ENCODE peak calls at places on chromosomes 13 and 19, in nine cellular contexts. One of them, this sample, is unnamed.

GRCh38 chr13:62123409-62123808 is 707.8 kb upstream of the PCDH20 start:
- DNase-seq in adrenal gland: no peak
- DNase-seq in Peyer's patch: no peak
- DNase-seq in CD8-positive, alpha-beta T cell: no peak
- DNase-seq in cardiac muscle cell: no peak
- DNase-seq in tibial artery: no peak
- DNase-seq in MM.1S: no peak
- DNase-seq in breast epithelium: no peak
- DNase-seq in psoas muscle: no peak
- DNase-seq in this sample: no peak

GRCh38 chr13:84925443-84925842 is 873.8 kb downstream of the SLITRK6 start:
- DNase-seq in adrenal gland: no peak
- DNase-seq in Peyer's patch: no peak
- DNase-seq in CD8-positive, alpha-beta T cell: no peak
- DNase-seq in cardiac muscle cell: no peak
- DNase-seq in tibial artery: no peak
- DNase-seq in MM.1S: no peak
- DNase-seq in breast epithelium: no peak
- DNase-seq in psoas muscle: no peak
- DNase-seq in this sample: no peak

GRCh38 chr13:79404985-79405384 is 1.1 kb downstream of the RBM26 start:
- DNase-seq in adrenal gland: no peak
- DNase-seq in Peyer's patch: no peak
- DNase-seq in CD8-positive, alpha-beta T cell: no peak
- DNase-seq in cardiac muscle cell: no peak
- DNase-seq in tibial artery: no peak
- DNase-seq in MM.1S: peak; percentile 40
- DNase-seq in breast epithelium: no peak
- DNase-seq in psoas muscle: no peak
- DNase-seq in this sample: peak; percentile 52

GRCh38 chr19:56692496-56692895 is 20.9 kb upstream of the ZNF835 start:
- DNase-seq in adrenal gland: peak; percentile 74
- DNase-seq in Peyer's patch: no peak
- DNase-seq in CD8-positive, alpha-beta T cell: no peak
- DNase-seq in cardiac muscle cell: no peak
- DNase-seq in tibial artery: no peak
- DNase-seq in MM.1S: no peak
- DNase-seq in breast epithelium: no peak
- DNase-seq in psoas muscle: no peak
- DNase-seq in this sample: no peak

GRCh38 chr13:75685239-75685697 is 49.1 kb downstream of the LMO7 start:
- DNase-seq in adrenal gland: no peak
- DNase-seq in Peyer's patch: no peak
- DNase-seq in CD8-positive, alpha-beta T cell: no peak
- DNase-seq in cardiac muscle cell: peak; percentile 74
- DNase-seq in tibial artery: no peak
- DNase-seq in MM.1S: no peak
- DNase-seq in breast epithelium: no peak
- DNase-seq in psoas muscle: no peak
- DNase-seq in this sample: no peak

GRCh38 chr13:73397486-73398020 is 338.7 kb downstream of the KLF5 start:
- DNase-seq in adrenal gland: no peak
- DNase-seq in Peyer's patch: no peak
- DNase-seq in CD8-positive, alpha-beta T cell: no peak
- DNase-seq in cardiac muscle cell: no peak
- DNase-seq in tibial artery: no peak
- DNase-seq in MM.1S: no peak
- DNase-seq in breast epithelium: no peak
- DNase-seq in psoas muscle: no peak
- DNase-seq in this sample: no peak

GRCh38 chr13:102399791-102400618 is 1.8 kb downstream of the FGF14 start:
- DNase-seq in adrenal gland: no peak
- DNase-seq in Peyer's patch: no peak
- DNase-seq in CD8-positive, alpha-beta T cell: peak; percentile 27
- DNase-seq in cardiac muscle cell: no peak
- DNase-seq in tibial artery: no peak
- DNase-seq in MM.1S: peak; percentile 52
- DNase-seq in breast epithelium: no peak
- DNase-seq in psoas muscle: peak; percentile 48
- DNase-seq in this sample: no peak

GRCh38 chr13:74068471-74068870 is 65.7 kb downstream of the KLF12 start:
- DNase-seq in adrenal gland: no peak
- DNase-seq in Peyer's patch: no peak
- DNase-seq in CD8-positive, alpha-beta T cell: peak; percentile 68
- DNase-seq in cardiac muscle cell: no peak
- DNase-seq in tibial artery: no peak
- DNase-seq in MM.1S: no peak
- DNase-seq in breast epithelium: no peak
- DNase-seq in psoas muscle: no peak
- DNase-seq in this sample: no peak

GRCh38 chr19:33705860-33706259 is 84.1 kb downstream of the CHST8 start:
- DNase-seq in adrenal gland: no peak
- DNase-seq in Peyer's patch: no peak
- DNase-seq in CD8-positive, alpha-beta T cell: no peak
- DNase-seq in cardiac muscle cell: no peak
- DNase-seq in tibial artery: no peak
- DNase-seq in MM.1S: no peak
- DNase-seq in breast epithelium: no peak
- DNase-seq in psoas muscle: no peak
- DNase-seq in this sample: no peak

GRCh38 chr13:31011193-31011860 is 78.9 kb downstream of the TEX26 start:
- DNase-seq in adrenal gland: no peak
- DNase-seq in Peyer's patch: no peak
- DNase-seq in CD8-positive, alpha-beta T cell: no peak
- DNase-seq in cardiac muscle cell: no peak
- DNase-seq in tibial artery: no peak
- DNase-seq in MM.1S: no peak
- DNase-seq in breast epithelium: no peak
- DNase-seq in psoas muscle: no peak
- DNase-seq in this sample: peak; percentile 9

GRCh38 chr13:28059214-28059613 is 41.2 kb downstream of the FLT3 start:
- DNase-seq in adrenal gland: no peak
- DNase-seq in Peyer's patch: peak; percentile 65
- DNase-seq in CD8-positive, alpha-beta T cell: peak; percentile 37
- DNase-seq in cardiac muscle cell: peak; percentile 33
- DNase-seq in tibial artery: no peak
- DNase-seq in MM.1S: peak; percentile 37
- DNase-seq in breast epithelium: no peak
- DNase-seq in psoas muscle: no peak
- DNase-seq in this sample: peak; percentile 65

GRCh38 chr13:33690321-33690720 is 127.6 kb upstream of the RFC3 start:
- DNase-seq in adrenal gland: no peak
- DNase-seq in Peyer's patch: no peak
- DNase-seq in CD8-positive, alpha-beta T cell: no peak
- DNase-seq in cardiac muscle cell: no peak
- DNase-seq in tibial artery: no peak
- DNase-seq in MM.1S: no peak
- DNase-seq in breast epithelium: no peak
- DNase-seq in psoas muscle: no peak
- DNase-seq in this sample: no peak

GRCh38 chr13:88086577-88086976 is 415.4 kb downstream of the SLITRK5 start:
- DNase-seq in adrenal gland: no peak
- DNase-seq in Peyer's patch: no peak
- DNase-seq in CD8-positive, alpha-beta T cell: no peak
- DNase-seq in cardiac muscle cell: no peak
- DNase-seq in tibial artery: no peak
- DNase-seq in MM.1S: peak; percentile 61
- DNase-seq in breast epithelium: no peak
- DNase-seq in psoas muscle: no peak
- DNase-seq in this sample: no peak

GRCh38 chr13:108227651-108228272 is 9.6 kb downstream of the ABHD13 start:
- DNase-seq in adrenal gland: no peak
- DNase-seq in Peyer's patch: peak; percentile 51
- DNase-seq in CD8-positive, alpha-beta T cell: no peak
- DNase-seq in cardiac muscle cell: peak; percentile 64
- DNase-seq in tibial artery: no peak
- DNase-seq in MM.1S: peak; percentile 42
- DNase-seq in breast epithelium: no peak
- DNase-seq in psoas muscle: no peak
- DNase-seq in this sample: peak; percentile 48

GRCh38 chr13:43785681-43786471 is 896 bp downstream of the ENOX1 start:
- DNase-seq in adrenal gland: peak; percentile 76
- DNase-seq in Peyer's patch: peak; percentile 67
- DNase-seq in CD8-positive, alpha-beta T cell: no peak
- DNase-seq in cardiac muscle cell: peak; percentile 82
- DNase-seq in tibial artery: peak; percentile 66
- DNase-seq in MM.1S: peak; percentile 18
- DNase-seq in breast epithelium: peak; percentile 68
- DNase-seq in psoas muscle: peak; percentile 91
- DNase-seq in this sample: peak; percentile 30

GRCh38 chr19:35963514-35963913 is 27.3 kb downstream of the LRFN3 start:
- DNase-seq in adrenal gland: peak; percentile 35
- DNase-seq in Peyer's patch: no peak
- DNase-seq in CD8-positive, alpha-beta T cell: peak; percentile 52
- DNase-seq in cardiac muscle cell: peak; percentile 73
- DNase-seq in tibial artery: no peak
- DNase-seq in MM.1S: no peak
- DNase-seq in breast epithelium: no peak
- DNase-seq in psoas muscle: no peak
- DNase-seq in this sample: peak; percentile 31

GRCh38 chr19:38389101-38389925 is 816 bp downstream of the SPRED3 start:
- DNase-seq in adrenal gland: no peak
- DNase-seq in Peyer's patch: no peak
- DNase-seq in CD8-positive, alpha-beta T cell: no peak
- DNase-seq in cardiac muscle cell: peak; percentile 80
- DNase-seq in tibial artery: no peak
- DNase-seq in MM.1S: no peak
- DNase-seq in breast epithelium: no peak
- DNase-seq in psoas muscle: no peak
- DNase-seq in this sample: no peak

GRCh38 chr13:47484564-47484963 is 516.5 kb downstream of the SUCLA2 start:
- DNase-seq in adrenal gland: no peak
- DNase-seq in Peyer's patch: no peak
- DNase-seq in CD8-positive, alpha-beta T cell: no peak
- DNase-seq in cardiac muscle cell: peak; percentile 45
- DNase-seq in tibial artery: no peak
- DNase-seq in MM.1S: no peak
- DNase-seq in breast epithelium: no peak
- DNase-seq in psoas muscle: no peak
- DNase-seq in this sample: no peak

GRCh38 chr19:1471514-1472107 is 7.4 kb downstream of the C19orf25 start:
- DNase-seq in adrenal gland: no peak
- DNase-seq in Peyer's patch: no peak
- DNase-seq in CD8-positive, alpha-beta T cell: no peak
- DNase-seq in cardiac muscle cell: no peak
- DNase-seq in tibial artery: no peak
- DNase-seq in MM.1S: no peak
- DNase-seq in breast epithelium: no peak
- DNase-seq in psoas muscle: peak; percentile 49
- DNase-seq in this sample: no peak
- TF ChIP-seq CTCF in adrenal gland: no peak
- TF ChIP-seq CTCF in Peyer's patch: no peak
- TF ChIP-seq CTCF in CD8-positive, alpha-beta T cell: no peak
- TF ChIP-seq CTCF in cardiac muscle cell: no peak
- TF ChIP-seq CTCF in tibial artery: no peak
- TF ChIP-seq CTCF in MM.1S: peak; percentile 19
- TF ChIP-seq CTCF in breast epithelium: no peak
- TF ChIP-seq CTCF in psoas muscle: no peak
- TF ChIP-seq CTCF in this sample: no peak

GRCh38 chr13:40440990-40441820 is 225.2 kb downstream of the FOXO1 start:
- DNase-seq in adrenal gland: peak; percentile 90
- DNase-seq in Peyer's patch: peak; percentile 82
- DNase-seq in CD8-positive, alpha-beta T cell: no peak
- DNase-seq in cardiac muscle cell: peak; percentile 55
- DNase-seq in tibial artery: peak; percentile 87
- DNase-seq in MM.1S: no peak
- DNase-seq in breast epithelium: peak; percentile 73
- DNase-seq in psoas muscle: peak; percentile 95
- DNase-seq in this sample: no peak

GRCh38 chr13:40442191-40442590 is 224.2 kb downstream of the FOXO1 start:
- DNase-seq in adrenal gland: no peak
- DNase-seq in Peyer's patch: no peak
- DNase-seq in CD8-positive, alpha-beta T cell: no peak
- DNase-seq in cardiac muscle cell: peak; percentile 32
- DNase-seq in tibial artery: no peak
- DNase-seq in MM.1S: no peak
- DNase-seq in breast epithelium: no peak
- DNase-seq in psoas muscle: no peak
- DNase-seq in this sample: no peak

GRCh38 chr13:40439928-40440327 is 226.5 kb downstream of the FOXO1 start:
- DNase-seq in adrenal gland: peak; percentile 69
- DNase-seq in Peyer's patch: no peak
- DNase-seq in CD8-positive, alpha-beta T cell: no peak
- DNase-seq in cardiac muscle cell: peak; percentile 31
- DNase-seq in tibial artery: peak; percentile 59
- DNase-seq in MM.1S: no peak
- DNase-seq in breast epithelium: no peak
- DNase-seq in psoas muscle: peak; percentile 64
- DNase-seq in this sample: no peak

GRCh38 chr13:40438022-40438692 is 228.3 kb downstream of the FOXO1 start:
- DNase-seq in adrenal gland: peak; percentile 35
- DNase-seq in Peyer's patch: no peak
- DNase-seq in CD8-positive, alpha-beta T cell: no peak
- DNase-seq in cardiac muscle cell: no peak
- DNase-seq in tibial artery: no peak
- DNase-seq in MM.1S: no peak
- DNase-seq in breast epithelium: no peak
- DNase-seq in psoas muscle: no peak
- DNase-seq in this sample: no peak

GRCh38 chr13:40438999-40439797 is 227.2 kb downstream of the FOXO1 start:
- DNase-seq in adrenal gland: no peak
- DNase-seq in Peyer's patch: no peak
- DNase-seq in CD8-positive, alpha-beta T cell: no peak
- DNase-seq in cardiac muscle cell: peak; percentile 74
- DNase-seq in tibial artery: peak; percentile 21
- DNase-seq in MM.1S: no peak
- DNase-seq in breast epithelium: no peak
- DNase-seq in psoas muscle: no peak
- DNase-seq in this sample: no peak
- H3K4me3 ChIP-seq in adrenal gland: no peak overlapping the region
- H3K4me3 ChIP-seq in Peyer's patch: no peak overlapping the region
- H3K4me3 ChIP-seq in CD8-positive, alpha-beta T cell: peak overlapping the region; percentile 3
- H3K4me3 ChIP-seq in cardiac muscle cell: no peak overlapping the region
- H3K4me3 ChIP-seq in tibial artery: peak overlapping the region; percentile 29
- H3K4me3 ChIP-seq in MM.1S: no peak overlapping the region
- H3K4me3 ChIP-seq in breast epithelium: no peak overlapping the region
- H3K4me3 ChIP-seq in psoas muscle: peak overlapping the region; percentile 50
- H3K4me3 ChIP-seq in this sample: no peak overlapping the region

DNA sequence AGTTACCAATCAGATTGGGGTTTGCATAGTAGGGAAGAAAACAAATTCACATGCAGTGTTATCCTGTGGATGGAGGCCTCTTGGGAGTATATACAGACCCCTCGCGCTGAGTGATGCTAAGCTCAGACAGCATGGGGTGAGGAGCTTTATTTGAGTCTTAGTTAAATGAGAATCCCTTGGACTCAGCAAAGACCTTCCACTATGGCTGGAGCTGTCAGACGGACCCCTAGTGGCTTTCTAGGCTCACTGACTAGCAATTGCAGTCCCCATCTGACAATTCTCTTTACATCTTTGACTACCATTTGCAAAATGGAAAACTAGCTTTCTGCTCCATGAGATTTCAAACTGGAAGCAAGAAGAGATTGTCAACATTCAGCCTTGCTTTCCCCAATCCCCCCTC is 90.4 kb downstream of the STOML3 start:
- DNase-seq in adrenal gland: no peak
- DNase-seq in Peyer's patch: no peak
- DNase-seq in CD8-positive, alpha-beta T cell: no peak
- DNase-seq in cardiac muscle cell: no peak
- DNase-seq in tibial artery: no peak
- DNase-seq in MM.1S: no peak
- DNase-seq in breast epithelium: no peak
- DNase-seq in psoas muscle: no peak
- DNase-seq in this sample: no peak
- TF ChIP-seq CTCF in adrenal gland: no peak
- TF ChIP-seq CTCF in Peyer's patch: no peak
- TF ChIP-seq CTCF in CD8-positive, alpha-beta T cell: no peak
- TF ChIP-seq CTCF in cardiac muscle cell: peak; percentile 28
- TF ChIP-seq CTCF in tibial artery: no peak
- TF ChIP-seq CTCF in MM.1S: no peak
- TF ChIP-seq CTCF in breast epithelium: no peak
- TF ChIP-seq CTCF in psoas muscle: no peak
- TF ChIP-seq CTCF in this sample: no peak

GRCh38 chr19:17749912-17750317 is 1.4 kb upstream of the FCHO1 start:
- DNase-seq in adrenal gland: peak; percentile 72
- DNase-seq in Peyer's patch: no peak
- DNase-seq in CD8-positive, alpha-beta T cell: peak; percentile 34
- DNase-seq in cardiac muscle cell: no peak
- DNase-seq in tibial artery: no peak
- DNase-seq in MM.1S: no peak
- DNase-seq in breast epithelium: no peak
- DNase-seq in psoas muscle: no peak
- DNase-seq in this sample: no peak
- H3K4me3 ChIP-seq in adrenal gland: no peak overlapping the region
- H3K4me3 ChIP-seq in Peyer's patch: no peak overlapping the region
- H3K4me3 ChIP-seq in CD8-positive, alpha-beta T cell: no peak overlapping the region
- H3K4me3 ChIP-seq in cardiac muscle cell: no peak overlapping the region
- H3K4me3 ChIP-seq in tibial artery: no peak overlapping the region
- H3K4me3 ChIP-seq in MM.1S: no peak overlapping the region
- H3K4me3 ChIP-seq in breast epithelium: no peak overlapping the region
- H3K4me3 ChIP-seq in psoas muscle: no peak overlapping the region
- H3K4me3 ChIP-seq in this sample: peak overlapping the region; percentile 86